ENCODE peak calls at places on chromosomes 16 and 17, in six cellular contexts. D, W, X, G, Y and C are unnamed samples.

GRCh38 chr16:67718668-67719047 is 458 bp downstream of the GFOD2 start:
- DNase-seq in D (no peak), W (peak), X (no peak), G (no peak), Y (no peak), C (peak)

GRCh38 chr17:48545539-48545938 is 630 bp upstream of the HOXB2 start:
- DNase-seq in D (no peak), W (no peak), X (no peak), G (no peak), Y (no peak), C (no peak)

GRCh38 chr16:13923703-13924298 is 3.8 kb downstream of the ERCC4 start:
- DNase-seq in D (peak), W (no peak), X (no peak), G (no peak), Y (peak), C (no peak)

GRCh38 chr17:15892679-15893332 is 52.1 kb upstream of the ADORA2B start:
- DNase-seq in D (no peak), W (no peak), X (no peak), G (no peak), Y (no peak), C (no peak)

GRCh38 chr17:79875511-79875910 is 36.3 kb upstream of the CBX4 start:
- DNase-seq in D (no peak), W (no peak), X (no peak), G (no peak), Y (no peak), C (no peak)

GRCh38 chr16:56493131-56493530 is 26.7 kb downstream of the BBS2 start:
- DNase-seq in D (no peak), W (no peak), X (no peak), G (no peak), Y (no peak), C (no peak)

GRCh38 chr16:4680673-4681470 is 12.5 kb upstream of the NUDT16L1 start:
- DNase-seq in D (no peak), W (no peak), X (no peak), G (no peak), Y (no peak), C (no peak)

GRCh38 chr16:58658796-58659211 is 25.8 kb downstream of the SLC38A7 start:
- DNase-seq in D (no peak), W (no peak), X (no peak), G (no peak), Y (no peak), C (no peak)

GRCh38 chr17:74677558-74678466 is 34.9 kb downstream of the CD300LF start:
- DNase-seq in D (no peak), W (no peak), X (no peak), G (no peak), Y (peak), C (peak)

GRCh38 chr16:48112603-48113400 is 43.0 kb downstream of the ABCC12 start:
- DNase-seq in D (no peak), W (no peak), X (no peak), G (no peak), Y (no peak), C (no peak)

GRCh38 chr16:30896203-30896889 is at the start of gene CTF1:
- DNase-seq in D (peak), W (no peak), X (no peak), G (no peak), Y (peak), C (no peak)

GRCh38 chr16:79434097-79434496 is 166.4 kb downstream of the MAF start:
- DNase-seq in D (no peak), W (no peak), X (no peak), G (no peak), Y (no peak), C (no peak)

GRCh38 chr17:78716814-78717393 is 65.2 kb downstream of the CYTH1 start:
- DNase-seq in D (no peak), W (no peak), X (no peak), G (no peak), Y (no peak), C (peak)

GRCh38 chr17:17495448-17496188 is 577 bp downstream of the RASD1 start:
- DNase-seq in D (peak), W (peak), X (peak), G (no peak), Y (no peak), C (no peak)